ENCODE peak calls at places on chromosomes 11 and 22, in four cellular contexts. M, F, E and Y are unnamed samples.

GRCh38 chr11:126173257-126173656 is 38.2 kb downstream of the RPUSD4 start:
- DNase-seq in M (no peak), F (no peak), E (no peak), Y (no peak)

GRCh38 chr11:15579287-15580001 is 464.7 kb downstream of the INSC start:
- DNase-seq in M (no peak), F (no peak), E (no peak), Y (no peak)

GRCh38 chr11:120304526-120304925 is 20.6 kb upstream of the TLCD5 start:
- DNase-seq in M (no peak), F (no peak), E (no peak), Y (no peak)

GRCh38 chr11:59551651-59552521 is 40.5 kb downstream of the OR4D9 start:
- DNase-seq in M (no peak), F (no peak), E (no peak), Y (no peak)

GRCh38 chr11:101444164-101444563 is 139.6 kb downstream of the TRPC6 start:
- DNase-seq in M (peak), F (no peak), E (no peak), Y (no peak)

GRCh38 chr11:70916321-70916720 is 336.1 kb downstream of the SHANK2 start:
- DNase-seq in M (no peak), F (no peak), E (no peak), Y (no peak)

GRCh38 chr11:2684581-2684980 is 15.2 kb downstream of the KCNQ1OT1 start:
- DNase-seq in M (no peak), F (peak), E (no peak), Y (no peak)

GRCh38 chr11:73210916-73211667 is 7.0 kb upstream of the P2RY2 start:
- DNase-seq in M (no peak), F (no peak), E (no peak), Y (no peak)

GRCh38 chr22:47965896-47966295 is 1203.4 kb downstream of the TBC1D22A start:
- DNase-seq in M (no peak), F (no peak), E (no peak), Y (no peak)

GRCh38 chr22:47408409-47408808 is 646.0 kb downstream of the TBC1D22A start:
- DNase-seq in M (no peak), F (no peak), E (no peak), Y (no peak)

GRCh38 chr22:17767236-17768065 is 6.8 kb downstream of the BID start:
- DNase-seq in M (no peak), F (peak), E (no peak), Y (peak)

GRCh38 chr11:43573233-43573632 is 107.3 kb upstream of the HSD17B12 start:
- DNase-seq in M (no peak), F (no peak), E (no peak), Y (no peak)

GRCh38 chr11:116576523-116576922 is 196.3 kb downstream of the BUD13 start:
- DNase-seq in M (no peak), F (no peak), E (no peak), Y (no peak)

GRCh38 chr11:67266424-67267187 is at the start of gene GRK2:
- DNase-seq in M (no peak), F (no peak), E (no peak), Y (peak)

GRCh38 chr22:43260346-43260745 is 73.4 kb upstream of the TTLL12 start:
- DNase-seq in M (no peak), F (no peak), E (no peak), Y (no peak)

GRCh38 chr11:65187971-65188461 is 6.3 kb downstream of the CAPN1 start:
- DNase-seq in M (no peak), F (no peak), E (no peak), Y (no peak)

GRCh38 chr11:8566613-8567210 is 27.3 kb downstream of the STK33 start:
- DNase-seq in M (no peak), F (no peak), E (no peak), Y (no peak)

GRCh38 chr11:126926376-126926791 is 74.2 kb downstream of the KIRREL3 start:
- DNase-seq in M (no peak), F (no peak), E (no peak), Y (no peak)

GRCh38 chr11:18704698-18705097 is 6.1 kb downstream of the TMEM86A start:
- DNase-seq in M (no peak), F (no peak), E (no peak), Y (no peak)

GRCh38 chr11:67422894-67423293 is 5.4 kb upstream of the RPS6KB2 start:
- DNase-seq in M (no peak), F (no peak), E (no peak), Y (no peak)

GRCh38 chr11:95372097-95372656 is 141.2 kb upstream of the SESN3 start:
- DNase-seq in M (no peak), F (no peak), E (no peak), Y (no peak)

GRCh38 chr22:45314054-45314721 is 4.5 kb downstream of the FAM118A start:
- DNase-seq in M (no peak), F (no peak), E (no peak), Y (no peak)

GRCh38 chr11:66936326-66936725 is 21.9 kb downstream of the PC start:
- DNase-seq in M (no peak), F (no peak), E (no peak), Y (no peak)

GRCh38 chr11:29227816-29228215 is 789.0 kb downstream of the KCNA4 start:
- DNase-seq in M (no peak), F (no peak), E (no peak), Y (no peak)

GRCh38 chr11:103927535-103927934 is 108.9 kb upstream of the DDI1 start:
- DNase-seq in M (no peak), F (no peak), E (no peak), Y (no peak)

GRCh38 chr11:12220305-12220704 is 109.9 kb downstream of the MICAL2 start:
- DNase-seq in M (peak), F (no peak), E (no peak), Y (no peak)

GRCh38 chr11:79676396-79676795 is 235.6 kb upstream of the TENM4 start:
- DNase-seq in M (no peak), F (no peak), E (no peak), Y (no peak)

GRCh38 chr11:63907808-63908530 is 9.0 kb downstream of the RCOR2 start:
- DNase-seq in M (no peak), F (no peak), E (no peak), Y (no peak)

GRCh38 chr22:26632422-26633155 is 10.8 kb downstream of the CRYBA4 start:
- DNase-seq in M (no peak), F (no peak), E (no peak), Y (no peak)

GRCh38 chr22:44642096-44642644 is 59.8 kb upstream of the PRR5 start:
- DNase-seq in M (no peak), F (no peak), E (no peak), Y (no peak)

GRCh38 chr11:26849009-26849408 is 127.1 kb upstream of the SLC5A12 start:
- DNase-seq in M (peak), F (no peak), E (no peak), Y (no peak)

GRCh38 chr22:38930512-38930911 is 26.9 kb upstream of the APOBEC3A start:
- DNase-seq in M (no peak), F (no peak), E (no peak), Y (no peak)

GRCh38 chr11:76677010-76677771 is 6.6 kb upstream of the LRRC32 start:
- DNase-seq in M (no peak), F (no peak), E (no peak), Y (no peak)

GRCh38 chr11:1992111-1992510 is 5.5 kb downstream of the H19 start:
- DNase-seq in M (no peak), F (peak), E (no peak), Y (no peak)

GRCh38 chr11:71209181-71209580 is 43.2 kb downstream of the SHANK2 start:
- DNase-seq in M (no peak), F (no peak), E (no peak), Y (no peak)